ENCODE peak calls at places on chromosomes 11 and 22, in seven cellular contexts. S is IMR-90, B is mesendoderm, R is trophoblast cell, Y is neuronal stem cell, G is H9, W is H1. T is an unnamed sample.
A peak's percentile ranks its signal among the peaks of the same experiment; 100 is the strongest.

GRCh38 chr11:59705281-59705680 is 8.4 kb downstream of the OR10V1 start:
- DNase-seq in S (peak; percentile 38), B (no peak), R (no peak), Y (no peak), G (no peak), W (no peak), T (peak; percentile 12)

GRCh38 chr11:121652982-121653381 is 200.2 kb upstream of the SORL1-AS1 start:
- DNase-seq in S (no peak), B (peak; percentile 69), R (no peak), Y (no peak), G (no peak), W (no peak), T (no peak)

GRCh38 chr11:67300256-67300755 is 3.0 kb upstream of the SSH3 start:
- DNase-seq in S (no peak), B (no peak), R (no peak), Y (no peak), G (no peak), W (no peak), T (no peak)

GRCh38 chr22:40666151-40666848 is 13.0 kb upstream of the MCHR1 start:
- DNase-seq in S (peak; percentile 53), B (no peak), R (no peak), Y (no peak), G (no peak), W (no peak), T (no peak)

GRCh38 chr22:27387561-27387960 is 414.0 kb downstream of the MN1 start:
- DNase-seq in S (no peak), B (no peak), R (no peak), Y (no peak), G (no peak), W (no peak), T (no peak)

GRCh38 chr11:20363500-20364411 is at the start of gene HTATIP2:
- DNase-seq in S (peak; percentile 33), B (peak; percentile 78), R (peak; percentile 37), Y (no peak), G (peak; percentile 71), W (no peak), T (peak; percentile 57)

GRCh38 chr11:1024597-1025409 is 11.7 kb downstream of the MUC6 start:
- DNase-seq in S (no peak), B (no peak), R (no peak), Y (no peak), G (no peak), W (no peak), T (no peak)

GRCh38 chr11:13238879-13239514 is 38.6 kb upstream of the BMAL1 start:
- DNase-seq in S (peak; percentile 41), B (peak; percentile 67), R (peak; percentile 34), Y (no peak), G (peak; percentile 72), W (no peak), T (peak; percentile 56)

GRCh38 chr11:47248304-47248663 is 330 bp downstream of the ACP2 start:
- DNase-seq in S (peak; percentile 57), B (no peak), R (no peak), Y (peak; percentile 51), G (no peak), W (no peak), T (peak; percentile 61)

GRCh38 chr11:36375348-36376314 is 79.5 kb downstream of the PRR5L start:
- DNase-seq in S (no peak), B (peak; percentile 24), R (no peak), Y (peak; percentile 26), G (peak; percentile 47), W (no peak), T (no peak)

GRCh38 chr11:36373040-36374010 is 77.2 kb downstream of the PRR5L start:
- DNase-seq in S (no peak), B (no peak), R (no peak), Y (no peak), G (no peak), W (no peak), T (no peak)

GRCh38 chr11:36376888-36377758 is 81.0 kb downstream of the PRR5L start:
- DNase-seq in S (peak; percentile 28), B (peak; percentile 78), R (no peak), Y (peak; percentile 63), G (peak; percentile 76), W (peak; percentile 56), T (peak; percentile 76)

GRCh38 chr11:36376315-36376887 is 80.3 kb downstream of the PRR5L start:
- DNase-seq in S (peak; percentile 18), B (peak; percentile 56), R (no peak), Y (peak; percentile 42), G (peak; percentile 58), W (no peak), T (peak; percentile 43)

DNA sequence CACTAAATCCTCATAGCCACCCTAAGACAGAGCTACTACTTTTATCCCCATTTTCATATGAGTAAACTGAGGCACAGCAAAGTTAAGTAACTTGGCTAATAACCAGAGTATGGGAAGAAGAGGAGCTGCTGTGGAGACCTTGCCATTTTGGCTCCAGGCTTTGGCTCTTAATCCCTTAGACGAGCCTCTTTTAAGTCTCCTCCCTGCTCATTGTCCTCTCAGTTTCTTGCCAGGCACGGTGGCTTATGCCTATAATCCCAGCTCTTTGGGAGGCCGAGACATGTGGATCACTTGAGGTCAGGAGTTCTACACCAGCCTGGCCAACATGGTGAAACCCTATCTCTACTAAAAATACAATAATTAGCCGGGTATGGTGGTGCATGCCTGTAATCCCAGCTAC is 78.6 kb downstream of the PRR5L start:
- DNase-seq in S (no peak), B (peak; percentile 42), R (no peak), Y (no peak), G (no peak), W (no peak), T (no peak)
- H3K27me3 ChIP-seq in S (peaks cover 2% of the 10 kb centered on the region), B (peaks cover 2% of the 10 kb centered on the region), R (peaks cover 15% of the 10 kb centered on the region), Y (no peaks in the 10 kb centered on the region), G (peaks cover 4% of the 10 kb centered on the region), W (peaks cover 21% of the 10 kb centered on the region), T (no peaks in the 10 kb centered on the region)

DNA sequence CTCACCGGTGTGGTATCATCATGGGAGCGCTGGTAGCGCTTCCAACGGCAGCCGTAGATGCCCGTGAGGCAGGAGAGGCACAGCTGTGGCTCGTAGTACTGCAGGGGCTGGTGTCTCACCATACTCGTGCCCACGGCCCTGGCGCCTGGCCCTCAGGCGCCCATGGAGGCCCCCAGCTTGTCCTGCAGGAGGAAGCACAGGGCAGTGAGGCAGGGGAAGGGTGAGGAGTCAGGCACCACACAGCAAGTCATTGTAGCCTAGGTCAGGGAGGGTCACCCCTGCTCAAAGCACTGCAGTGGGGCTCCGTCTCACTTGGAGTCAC is 44.6 kb upstream of the KLHL35 start:
- DNase-seq in S (no peak), B (no peak), R (no peak), Y (no peak), G (no peak), W (no peak), T (no peak)
- H3K4ac ChIP-seq in S (no peak overlapping the region), B (no peak overlapping the region), R (no peak overlapping the region), Y (no peak overlapping the region), G (no peak overlapping the region), W (no peak overlapping the region), T (peak overlapping the region; percentile 13)

DNA sequence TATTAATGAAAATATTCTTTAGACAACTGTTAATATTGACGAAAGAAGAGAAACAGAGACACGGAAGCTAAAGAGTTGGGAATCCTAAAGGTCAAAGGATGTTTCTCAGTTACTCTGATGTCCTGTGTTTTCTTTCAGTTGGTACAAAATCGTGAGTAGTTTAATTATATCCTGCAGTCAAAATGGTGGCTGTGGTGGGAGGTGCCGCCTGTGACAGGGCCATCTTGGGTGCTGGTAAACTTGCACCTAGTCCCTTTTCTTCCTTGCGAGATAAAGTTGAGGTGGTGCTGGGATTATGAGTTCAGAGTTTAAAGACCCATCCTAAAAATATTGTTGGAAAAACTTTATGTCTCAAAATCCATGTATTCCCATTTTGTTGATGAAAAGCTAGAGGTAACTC is 2.2 kb downstream of the CECR2 start:
- DNase-seq in S (no peak), B (no peak), R (no peak), Y (no peak), G (no peak), W (no peak), T (no peak)
- H3K27me3 ChIP-seq in S (peaks cover 42% of the 10 kb centered on the region), B (no peaks in the 10 kb centered on the region), R (no peaks in the 10 kb centered on the region), Y (no peaks in the 10 kb centered on the region), G (no peaks in the 10 kb centered on the region), W (no peaks in the 10 kb centered on the region), T (peaks cover 67% of the 10 kb centered on the region)

GRCh38 chr11:60777572-60777971 is 7.6 kb upstream of the MS4A10 start:
- DNase-seq in S (peak; percentile 82), B (no peak), R (peak; percentile 41), Y (no peak), G (no peak), W (no peak), T (peak; percentile 87)

GRCh38 chr11:60775420-60775961 is 9.6 kb upstream of the MS4A10 start:
- DNase-seq in S (peak; percentile 86), B (peak; percentile 96), R (peak; percentile 80), Y (peak; percentile 88), G (peak; percentile 94), W (peak; percentile 90), T (peak; percentile 86)

GRCh38 chr11:60776167-60776566 is 9.0 kb upstream of the MS4A10 start:
- DNase-seq in S (no peak), B (no peak), R (no peak), Y (no peak), G (no peak), W (no peak), T (no peak)

GRCh38 chr11:60774726-60775125 is 10.4 kb upstream of the MS4A10 start:
- DNase-seq in S (no peak), B (no peak), R (no peak), Y (no peak), G (no peak), W (no peak), T (no peak)

DNA sequence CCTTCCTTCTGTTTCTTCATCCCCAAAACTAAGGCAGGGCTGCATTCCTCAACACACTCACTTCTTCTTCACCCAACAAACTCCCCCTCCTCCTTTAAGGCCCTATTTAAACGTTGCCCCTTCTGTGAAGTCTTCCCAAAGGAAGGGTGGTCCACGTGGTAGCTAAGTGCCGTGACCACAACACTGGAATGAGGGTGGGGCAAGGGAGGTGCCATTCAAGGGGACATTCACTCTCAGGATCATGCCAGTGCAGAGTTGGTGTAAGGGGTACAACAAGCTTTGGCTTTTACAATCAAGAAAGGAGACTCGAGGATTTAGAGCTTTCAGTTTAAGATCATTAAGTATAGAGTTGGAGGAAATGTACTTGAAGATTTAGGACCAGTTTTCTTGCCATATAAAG is 8.0 kb upstream of the MS4A10 start:
- DNase-seq in S (no peak), B (no peak), R (no peak), Y (no peak), G (no peak), W (no peak), T (no peak)
- H3K4ac ChIP-seq in S (peak overlapping the region; percentile 33), B (no peak overlapping the region), R (no peak overlapping the region), Y (no peak overlapping the region), G (no peak overlapping the region), W (no peak overlapping the region), T (no peak overlapping the region)

T was measured in mesenchymal stem cell.